ENCODE peak calls at places on chromosome 20, in six cellular contexts. M is midbrain; C is effector memory CD8-positive, alpha-beta T cell; Q is left colon; N is CD4-positive, alpha-beta T cell; E is hypothalamus. J is an unnamed sample.

GRCh38 chr20:24782801-24783630 is 166.1 kb upstream of the CST7 start:
- DNase-seq in N (no peak), C (no peak), Q (no peak), E (no peak), M (no peak), J (no peak)

GRCh38 chr20:48737463-48738093 is 90.2 kb downstream of the PREX1 start:
- DNase-seq in E (peak), Q (no peak), M (peak), C (no peak), N (no peak), J (no peak)

GRCh38 chr20:35611482-35611881 is 4.1 kb upstream of the SPAG4 start:
- DNase-seq in M (no peak), C (no peak), E (no peak), Q (no peak), N (no peak), J (no peak)

GRCh38 chr20:17644451-17644850 is 37.6 kb downstream of the RRBP1 start:
- DNase-seq in M (no peak), C (no peak), E (no peak), Q (peak), N (no peak), J (no peak)

GRCh38 chr20:63519765-63520593 is 586 bp upstream of the PPDPF start:
- DNase-seq in M (peak), C (peak), N (peak), Q (peak), E (no peak), J (peak)

GRCh38 chr20:1827974-1828785 is 67.0 kb upstream of the SIRPA start:
- DNase-seq in M (peak), C (no peak), Q (peak), E (peak), N (no peak), J (no peak)

GRCh38 chr20:62776692-62777527 is 19.4 kb upstream of the MRGBP start:
- DNase-seq in M (no peak), Q (peak), E (no peak), N (peak), C (peak), J (no peak)

GRCh38 chr20:36998652-36999051 is 47.1 kb upstream of the SAMHD1 start:
- DNase-seq in M (no peak), N (no peak), Q (no peak), C (no peak), E (no peak), J (no peak)

GRCh38 chr20:3586111-3586510 is 77.1 kb downstream of the GFRA4 start:
- DNase-seq in C (no peak), M (no peak), N (no peak), E (no peak), Q (no peak), J (no peak)

GRCh38 chr20:17794400-17794799 is 94.6 kb downstream of the BANF2 start:
- DNase-seq in M (peak), C (no peak), Q (no peak), N (no peak), E (peak), J (no peak)

GRCh38 chr20:4150095-4150492 is 134.7 kb upstream of the RNF24 start:
- DNase-seq in C (no peak), E (peak), Q (no peak), N (no peak), M (peak), J (no peak)

GRCh38 chr20:46104262-46104661 is 13.9 kb upstream of the CD40 start:
- DNase-seq in N (no peak), E (no peak), C (no peak), M (no peak), Q (no peak), J (no peak)

GRCh38 chr20:46172455-46172854 is 54.3 kb downstream of the CD40 start:
- DNase-seq in Q (no peak), E (no peak), C (no peak), M (no peak), N (no peak), J (no peak)

GRCh38 chr20:46311039-46311650 is 2.8 kb upstream of the CDH22 start:
- DNase-seq in C (no peak), N (no peak), Q (no peak), M (no peak), E (no peak), J (no peak)

GRCh38 chr20:56627122-56628014 is 1.7 kb upstream of the TFAP2C start:
- DNase-seq in Q (no peak), C (no peak), N (no peak), M (no peak), E (no peak), J (no peak)

GRCh38 chr20:3751664-3752385 is 15.7 kb downstream of the ADISSP start:
- DNase-seq in Q (peak), M (peak), E (no peak), N (peak), C (peak), J (no peak)

GRCh38 chr20:6829510-6830116 is 62.1 kb downstream of the BMP2 start:
- DNase-seq in N (no peak), M (no peak), C (no peak), Q (no peak), E (no peak), J (no peak)

GRCh38 chr20:40668449-40669228 is 20.4 kb downstream of the MAFB start:
- DNase-seq in Q (no peak), M (no peak), E (no peak), N (no peak), C (no peak), J (no peak)

GRCh38 chr20:43917380-43917779 is 2.7 kb downstream of the TOX2 start:
- DNase-seq in M (no peak), C (no peak), N (no peak), E (no peak), Q (no peak), J (no peak)

GRCh38 chr20:63505281-63505680 is 6.4 kb upstream of the EEF1A2 start:
- DNase-seq in Q (no peak), M (no peak), N (no peak), C (no peak), E (no peak), J (no peak)

GRCh38 chr20:61877331-61877730 is 188.3 kb downstream of the TAF4 start:
- DNase-seq in Q (no peak), C (no peak), E (no peak), N (no peak), M (no peak), J (no peak)

GRCh38 chr20:48597521-48598302 is 230.1 kb downstream of the PREX1 start:
- DNase-seq in M (no peak), N (no peak), E (no peak), C (no peak), Q (no peak), J (no peak)

GRCh38 chr20:56257604-56258003 is 9.1 kb downstream of the MC3R start:
- DNase-seq in N (no peak), Q (no peak), M (no peak), E (no peak), C (no peak), J (no peak)

GRCh38 chr20:15942130-15942529 is 631.1 kb downstream of the KIF16B start:
- DNase-seq in M (no peak), N (no peak), Q (no peak), C (no peak), E (no peak), J (no peak)

GRCh38 chr20:22688485-22688884 is 104.1 kb upstream of the FOXA2 start:
- DNase-seq in Q (no peak), M (no peak), E (no peak), C (no peak), N (no peak), J (no peak)

GRCh38 chr20:3858689-3859088 is 12.1 kb downstream of the MAVS start:
- DNase-seq in Q (no peak), E (no peak), C (no peak), M (no peak), N (no peak), J (no peak)